ENCODE peak calls at places on chromosomes 6 and 20, in ten cellular contexts. R is astrocyte, M is fibroblast of lung, Y is GM23248, Q is H9, B is IMR-90, K is GM23338, Z is MM.1S, X is HCT116, A is mammary epithelial cell. D is an unnamed sample. For H3K27me3, the result is how much of the 10 kb centered on the place peaks cover.

GRCh38 chr20:3716195-3716834 is 3.9 kb upstream of the SIGLEC1 start:
- DNase-seq in X (peak), A (peak), R (no peak), Q (peak), M (peak), Y (peak), K (peak), B (peak), Z (peak), D (peak)

GRCh38 chr20:49987015-49987867 is 4.5 kb downstream of the SNAI1 start:
- DNase-seq in K (no peak), Z (no peak), Q (no peak), X (no peak), B (peak), Y (peak), R (peak), A (no peak), M (no peak), D (no peak)

GRCh38 chr20:17798601-17799000 is 98.8 kb downstream of the BANF2 start:
- DNase-seq in X (no peak), Q (no peak), Z (no peak), A (peak), B (no peak), M (no peak), Y (no peak), K (no peak), R (no peak), D (no peak)

GRCh38 chr20:20956586-20956985 is 149.6 kb downstream of the LINC00237 start:
- DNase-seq in B (no peak), Z (no peak), R (no peak), Q (no peak), A (no peak), K (no peak), Y (no peak), X (no peak), M (no peak), D (no peak)

GRCh38 chr20:34311118-34312023 is 8.2 kb upstream of the AHCY start:
- DNase-seq in Z (no peak), A (no peak), B (no peak), R (no peak), Y (peak), M (no peak), X (no peak), Q (peak), K (peak), D (no peak)

GRCh38 chr20:31566658-31567379 is 38.3 kb upstream of the ID1 start:
- DNase-seq in B (no peak), Z (peak), X (peak), M (no peak), Q (peak), K (peak), Y (no peak), R (no peak), A (peak), D (no peak)

GRCh38 chr20:62754122-62754990 is 41.9 kb upstream of the MRGBP start:
- DNase-seq in Y (no peak), Z (no peak), B (no peak), X (no peak), R (no peak), M (no peak), Q (no peak), K (no peak), A (peak), D (no peak)

GRCh38 chr20:17935186-17935585 is 33.4 kb downstream of the SNX5 start:
- DNase-seq in Y (peak), Z (no peak), M (no peak), K (no peak), R (no peak), Q (no peak), X (no peak), B (peak), A (peak), D (no peak)

GRCh38 chr20:33284937-33285336 is 1.9 kb downstream of the BPIFB1 start:
- DNase-seq in X (no peak), Q (no peak), B (no peak), R (no peak), A (no peak), M (no peak), Z (no peak), K (no peak), Y (no peak), D (no peak)

GRCh38 chr20:63625771-63626423 is 1.0 kb downstream of the GMEB2 start:
- DNase-seq in R (peak), M (peak), B (peak), Y (peak), X (no peak), Q (no peak), A (no peak), Z (peak), K (peak), D (peak)

GRCh38 chr6:12528581-12529363 is 187.8 kb upstream of the PHACTR1 start:
- DNase-seq in A (no peak), Q (no peak), Y (no peak), Z (no peak), B (no peak), M (no peak), K (no peak), X (no peak), R (no peak), D (no peak)

GRCh38 chr6:20044883-20045282 is 167.4 kb downstream of the MBOAT1 start:
- DNase-seq in Q (no peak), M (no peak), X (no peak), B (no peak), Y (no peak), K (no peak), Z (no peak), R (no peak), A (no peak), D (no peak)

GRCh38 chr20:53621482-53622246 is 28.0 kb upstream of the ZNF217 start:
- DNase-seq in Q (no peak), M (peak), Y (peak), Z (peak), R (peak), B (peak), X (peak), K (peak), A (peak), D (peak)

GRCh38 chr6:29679962-29680361 is 990 bp downstream of the ZFP57 start:
- DNase-seq in R (no peak), Z (no peak), M (no peak), X (no peak), K (no peak), Q (no peak), Y (no peak), A (peak), B (no peak), D (no peak)

GRCh38 chr6:118683881-118684872 is 32.8 kb upstream of the CEP85L start:
- DNase-seq in R (no peak), X (no peak), K (no peak), Y (no peak), B (no peak), Z (no peak), A (no peak), M (no peak), Q (no peak), D (no peak)

GRCh38 chr6:16769131-16769985 is 8.1 kb upstream of the ATXN1 start:
- DNase-seq in R (peak), B (peak), Q (no peak), Y (peak), M (peak), K (peak), A (peak), X (peak), Z (no peak), D (peak)
- H2AFZ ChIP-seq in R (no peak), B (no peak), Q (no peak), Y (no peak), M (no peak), K (no peak), A (peak), X (peak), Z (no peak), D (peak)

DNA sequence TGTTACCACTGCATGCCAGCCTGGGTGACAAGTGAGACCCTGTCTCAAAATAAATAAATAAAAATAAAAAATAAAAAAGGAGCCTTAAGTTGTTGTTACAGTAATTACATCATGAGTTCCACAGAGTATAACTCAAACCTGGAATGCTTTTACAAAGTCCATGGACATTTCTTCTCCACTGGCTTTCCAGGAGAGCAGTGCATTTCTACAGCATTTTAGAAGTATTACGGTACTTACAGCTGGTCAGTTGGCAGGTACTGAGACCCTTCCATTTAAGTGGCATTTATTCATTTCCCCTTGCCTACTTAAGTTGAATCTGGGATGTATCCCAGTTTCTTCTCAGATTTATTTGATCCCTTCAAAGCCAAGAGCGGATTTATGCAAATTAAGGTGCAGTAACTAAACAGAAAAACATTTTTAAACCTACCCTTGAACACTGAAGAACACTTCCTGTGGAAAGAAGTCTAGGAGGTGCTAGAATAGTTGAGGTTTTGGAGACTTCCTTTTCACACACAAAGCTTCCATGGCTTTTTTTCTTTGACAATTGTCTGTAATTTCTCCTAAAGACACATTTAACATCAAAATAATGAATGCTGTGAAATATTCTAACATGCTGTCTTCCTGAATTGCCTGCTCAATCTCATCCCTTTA is 3.3 kb downstream of the PRDM13 start:
- DNase-seq in Y (no peak), R (no peak), A (no peak), B (no peak), Z (no peak), K (no peak), M (no peak), Q (no peak), X (no peak), D (no peak)
- H3K27me3 ChIP-seq in Y (half or more), R (half or more), A (half or more), B (half or more), Z (under half), K (half or more), M (half or more), Q (half or more), X (under half), D (under half)

GRCh38 chr6:17179246-17180073 is 77.6 kb downstream of the STMND1 start:
- DNase-seq in X (no peak), K (no peak), M (peak), Q (no peak), A (peak), R (peak), Y (peak), B (peak), Z (no peak), D (no peak)

GRCh38 chr6:17173071-17173470 is 71.2 kb downstream of the STMND1 start:
- DNase-seq in X (no peak), K (no peak), Q (no peak), Y (peak), R (no peak), A (no peak), B (peak), M (no peak), Z (no peak), D (no peak)

GRCh38 chr6:17178754-17179153 is 76.9 kb downstream of the STMND1 start:
- DNase-seq in Z (no peak), Y (no peak), X (no peak), Q (no peak), B (no peak), R (no peak), A (no peak), M (no peak), K (no peak), D (no peak)

GRCh38 chr6:17178301-17178700 is 76.5 kb downstream of the STMND1 start:
- DNase-seq in Q (no peak), M (no peak), A (no peak), B (no peak), K (no peak), Z (no peak), R (no peak), Y (no peak), X (no peak), D (no peak)
- H2AFZ ChIP-seq in Q (no peak), M (no peak), A (no peak), B (no peak), K (peak), Z (no peak), R (no peak), Y (no peak), X (no peak), D (no peak)

GRCh38 chr6:170286246-170286933 is 4.5 kb downstream of the DLL1 start:
- DNase-seq in B (no peak), Z (no peak), K (no peak), X (no peak), M (no peak), A (no peak), Q (no peak), Y (no peak), R (peak), D (no peak)
- H3K27me3 ChIP-seq in B (under half), Z (under half), K (half or more), X (under half), M (under half), A (under half), Q (under half), Y (under half), R (under half), D (under half)

GRCh38 chr6:52503344-52503747 is 73.5 kb downstream of the TRAM2 start:
- DNase-seq in Q (peak), Y (peak), K (peak), X (no peak), A (no peak), M (no peak), B (no peak), Z (no peak), R (no peak), D (no peak)
- H2AFZ ChIP-seq in Q (no peak), Y (no peak), K (no peak), X (no peak), A (no peak), M (no peak), B (no peak), Z (no peak), R (no peak), D (no peak)

GRCh38 chr6:124987291-124987690 is 25.1 kb downstream of the RNF217 start:
- DNase-seq in M (peak), K (no peak), X (no peak), B (no peak), A (no peak), Z (no peak), Y (no peak), Q (no peak), R (no peak), D (no peak)
- H3K27me3 ChIP-seq in M (under half), K (under half), X (under half), B (under half), A (under half), Z (under half), Y (under half), Q (under half), R (under half), D (under half)

GRCh38 chr6:154373971-154374370 is 17.4 kb upstream of the IPCEF1 start:
- DNase-seq in K (no peak), Y (no peak), M (no peak), Q (no peak), X (no peak), B (no peak), R (no peak), A (no peak), Z (no peak), D (no peak)

GRCh38 chr6:154367839-154368695 is 11.5 kb upstream of the IPCEF1 start:
- DNase-seq in X (no peak), M (peak), A (peak), Y (no peak), Z (no peak), K (no peak), Q (no peak), B (no peak), R (no peak), D (no peak)

GRCh38 chr6:154367333-154367732 is 10.7 kb upstream of the IPCEF1 start:
- DNase-seq in M (no peak), A (no peak), Z (no peak), X (no peak), B (no peak), R (no peak), K (no peak), Q (no peak), Y (no peak), D (no peak)

GRCh38 chr6:154371337-154371736 is 14.7 kb upstream of the IPCEF1 start:
- DNase-seq in X (no peak), Q (no peak), M (no peak), B (no peak), R (no peak), A (no peak), Z (no peak), K (no peak), Y (no peak), D (no peak)

DNA sequence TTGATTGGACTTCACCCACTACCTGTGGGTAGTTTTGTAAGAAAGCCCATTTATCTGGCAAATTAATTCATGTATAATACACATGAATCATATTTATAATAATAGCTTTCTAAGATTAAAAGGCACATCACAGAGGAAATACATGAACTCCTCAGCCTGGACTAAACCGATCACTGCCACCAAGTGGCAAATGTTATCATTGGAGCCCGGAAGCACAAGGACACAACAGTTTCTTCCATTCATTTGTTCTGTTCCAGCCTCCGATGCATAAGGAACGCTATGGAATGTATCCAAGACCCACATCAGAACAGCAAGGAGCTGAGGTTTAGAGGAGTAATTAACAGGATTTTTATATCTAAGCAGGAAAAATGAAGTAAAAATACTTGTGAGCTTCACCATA is 13.9 kb upstream of the IPCEF1 start:
- DNase-seq in A (peak), Y (peak), M (peak), Q (no peak), Z (no peak), X (peak), B (peak), R (peak), K (peak), D (no peak)
- H2AFZ ChIP-seq in A (no peak), Y (no peak), M (peak), Q (no peak), Z (no peak), X (no peak), B (no peak), R (peak), K (no peak), D (no peak)